ENCODE peak calls at places on chromosomes 6 and 20, in ten cellular contexts. One of them, this sample, is unnamed. For H3K27me3, the result is how much of the 10 kb centered on the place peaks cover.

GRCh38 chr6:131844243-131844841 is 36.5 kb downstream of the ENPP1 start:
- DNase-seq in body of pancreas: no peak
- DNase-seq in IMR-90: peak
- DNase-seq in adrenal gland: no peak
- DNase-seq in transverse colon: no peak
- DNase-seq in CD4-positive, alpha-beta memory T cell: no peak
- DNase-seq in mammary epithelial cell: no peak
- DNase-seq in mesenchymal stem cell: peak
- DNase-seq in CD4-positive, CD25-positive, alpha-beta regulatory T cell: no peak
- DNase-seq in tibial nerve: no peak
- DNase-seq in this sample: peak

GRCh38 chr20:44491635-44492395 is 16.1 kb downstream of the TTPAL start:
- DNase-seq in body of pancreas: no peak
- DNase-seq in IMR-90: peak
- DNase-seq in adrenal gland: peak
- DNase-seq in transverse colon: peak
- DNase-seq in CD4-positive, alpha-beta memory T cell: no peak
- DNase-seq in mammary epithelial cell: no peak
- DNase-seq in mesenchymal stem cell: peak
- DNase-seq in CD4-positive, CD25-positive, alpha-beta regulatory T cell: no peak
- DNase-seq in tibial nerve: peak
- DNase-seq in this sample: no peak

GRCh38 chr20:22430154-22430745 is 154.1 kb downstream of the FOXA2 start:
- DNase-seq in body of pancreas: no peak
- DNase-seq in IMR-90: no peak
- DNase-seq in adrenal gland: no peak
- DNase-seq in transverse colon: no peak
- DNase-seq in CD4-positive, alpha-beta memory T cell: no peak
- DNase-seq in mammary epithelial cell: no peak
- DNase-seq in mesenchymal stem cell: no peak
- DNase-seq in CD4-positive, CD25-positive, alpha-beta regulatory T cell: no peak
- DNase-seq in tibial nerve: no peak
- DNase-seq in this sample: peak

GRCh38 chr6:45855642-45856408 is 159.8 kb downstream of the CLIC5 start:
- DNase-seq in body of pancreas: no peak
- DNase-seq in IMR-90: no peak
- DNase-seq in adrenal gland: no peak
- DNase-seq in transverse colon: no peak
- DNase-seq in CD4-positive, alpha-beta memory T cell: no peak
- DNase-seq in mammary epithelial cell: no peak
- DNase-seq in mesenchymal stem cell: no peak
- DNase-seq in CD4-positive, CD25-positive, alpha-beta regulatory T cell: no peak
- DNase-seq in tibial nerve: peak
- DNase-seq in this sample: no peak

GRCh38 chr6:48068326-48069191 is 42.4 kb downstream of the PTCHD4 start:
- DNase-seq in body of pancreas: no peak
- DNase-seq in IMR-90: no peak
- DNase-seq in adrenal gland: no peak
- DNase-seq in transverse colon: no peak
- DNase-seq in CD4-positive, alpha-beta memory T cell: no peak
- DNase-seq in mammary epithelial cell: no peak
- DNase-seq in mesenchymal stem cell: peak
- DNase-seq in CD4-positive, CD25-positive, alpha-beta regulatory T cell: no peak
- DNase-seq in tibial nerve: no peak
- DNase-seq in this sample: peak

GRCh38 chr6:43890197-43891062 is 120.4 kb downstream of the VEGFA start:
- DNase-seq in body of pancreas: no peak
- DNase-seq in IMR-90: no peak
- DNase-seq in adrenal gland: no peak
- DNase-seq in transverse colon: no peak
- DNase-seq in CD4-positive, alpha-beta memory T cell: no peak
- DNase-seq in mammary epithelial cell: no peak
- DNase-seq in mesenchymal stem cell: no peak
- DNase-seq in CD4-positive, CD25-positive, alpha-beta regulatory T cell: no peak
- DNase-seq in tibial nerve: no peak
- DNase-seq in this sample: no peak

GRCh38 chr20:53980101-53980500 is 90.3 kb downstream of the BCAS1 start:
- DNase-seq in body of pancreas: no peak
- DNase-seq in IMR-90: no peak
- DNase-seq in adrenal gland: no peak
- DNase-seq in transverse colon: no peak
- DNase-seq in CD4-positive, alpha-beta memory T cell: no peak
- DNase-seq in mammary epithelial cell: no peak
- DNase-seq in mesenchymal stem cell: no peak
- DNase-seq in CD4-positive, CD25-positive, alpha-beta regulatory T cell: no peak
- DNase-seq in tibial nerve: no peak
- DNase-seq in this sample: no peak

GRCh38 chr6:99607416-99608036 is 893 bp downstream of the PRDM13 start:
- DNase-seq in body of pancreas: no peak
- DNase-seq in IMR-90: no peak
- DNase-seq in adrenal gland: no peak
- DNase-seq in transverse colon: no peak
- DNase-seq in CD4-positive, alpha-beta memory T cell: no peak
- DNase-seq in mammary epithelial cell: no peak
- DNase-seq in mesenchymal stem cell: no peak
- DNase-seq in CD4-positive, CD25-positive, alpha-beta regulatory T cell: no peak
- DNase-seq in tibial nerve: no peak
- DNase-seq in this sample: no peak

GRCh38 chr6:37021356-37022129 is 16.1 kb downstream of the FGD2 start:
- DNase-seq in body of pancreas: no peak
- DNase-seq in IMR-90: peak
- DNase-seq in adrenal gland: peak
- DNase-seq in transverse colon: peak
- DNase-seq in CD4-positive, alpha-beta memory T cell: peak
- DNase-seq in mammary epithelial cell: peak
- DNase-seq in mesenchymal stem cell: peak
- DNase-seq in CD4-positive, CD25-positive, alpha-beta regulatory T cell: peak
- DNase-seq in tibial nerve: no peak
- DNase-seq in this sample: peak

GRCh38 chr6:168026925-168027324 is 29.5 kb downstream of the KIF25 start:
- DNase-seq in body of pancreas: no peak
- DNase-seq in IMR-90: no peak
- DNase-seq in adrenal gland: no peak
- DNase-seq in transverse colon: no peak
- DNase-seq in CD4-positive, alpha-beta memory T cell: no peak
- DNase-seq in mammary epithelial cell: no peak
- DNase-seq in mesenchymal stem cell: no peak
- DNase-seq in CD4-positive, CD25-positive, alpha-beta regulatory T cell: no peak
- DNase-seq in tibial nerve: no peak
- DNase-seq in this sample: no peak

GRCh38 chr6:42441661-42442081 is 10.1 kb downstream of the TRERF1 start:
- DNase-seq in body of pancreas: no peak
- DNase-seq in IMR-90: peak
- DNase-seq in adrenal gland: peak
- DNase-seq in transverse colon: no peak
- DNase-seq in CD4-positive, alpha-beta memory T cell: no peak
- DNase-seq in mammary epithelial cell: no peak
- DNase-seq in mesenchymal stem cell: peak
- DNase-seq in CD4-positive, CD25-positive, alpha-beta regulatory T cell: no peak
- DNase-seq in tibial nerve: no peak
- DNase-seq in this sample: peak

GRCh38 chr6:41466437-41466990 is 79.7 kb upstream of the FOXP4 start:
- DNase-seq in body of pancreas: no peak
- DNase-seq in IMR-90: no peak
- DNase-seq in adrenal gland: no peak
- DNase-seq in transverse colon: no peak
- DNase-seq in CD4-positive, alpha-beta memory T cell: no peak
- DNase-seq in mammary epithelial cell: no peak
- DNase-seq in mesenchymal stem cell: no peak
- DNase-seq in CD4-positive, CD25-positive, alpha-beta regulatory T cell: no peak
- DNase-seq in tibial nerve: no peak
- DNase-seq in this sample: no peak

GRCh38 chr6:75219213-75219612 is 13.4 kb upstream of the COL12A1 start:
- DNase-seq in body of pancreas: no peak
- DNase-seq in IMR-90: peak
- DNase-seq in adrenal gland: no peak
- DNase-seq in transverse colon: no peak
- DNase-seq in CD4-positive, alpha-beta memory T cell: no peak
- DNase-seq in mammary epithelial cell: no peak
- DNase-seq in mesenchymal stem cell: no peak
- DNase-seq in CD4-positive, CD25-positive, alpha-beta regulatory T cell: no peak
- DNase-seq in tibial nerve: no peak
- DNase-seq in this sample: no peak

GRCh38 chr20:54149765-54150264 is 24.0 kb downstream of the CYP24A1 start:
- DNase-seq in body of pancreas: no peak
- DNase-seq in IMR-90: no peak
- DNase-seq in adrenal gland: no peak
- DNase-seq in transverse colon: no peak
- DNase-seq in CD4-positive, alpha-beta memory T cell: no peak
- DNase-seq in mammary epithelial cell: no peak
- DNase-seq in mesenchymal stem cell: no peak
- DNase-seq in CD4-positive, CD25-positive, alpha-beta regulatory T cell: no peak
- DNase-seq in tibial nerve: no peak
- DNase-seq in this sample: no peak

GRCh38 chr6:31336872-31337496 is 20.0 kb downstream of the HLA-B start:
- DNase-seq in body of pancreas: no peak
- DNase-seq in IMR-90: no peak
- DNase-seq in adrenal gland: no peak
- DNase-seq in transverse colon: no peak
- DNase-seq in CD4-positive, alpha-beta memory T cell: no peak
- DNase-seq in mammary epithelial cell: peak
- DNase-seq in mesenchymal stem cell: no peak
- DNase-seq in CD4-positive, CD25-positive, alpha-beta regulatory T cell: no peak
- DNase-seq in tibial nerve: no peak
- DNase-seq in this sample: no peak

GRCh38 chr6:22221211-22221610 is 75.6 kb downstream of the PRL start:
- DNase-seq in body of pancreas: no peak
- DNase-seq in IMR-90: peak
- DNase-seq in adrenal gland: no peak
- DNase-seq in transverse colon: no peak
- DNase-seq in CD4-positive, alpha-beta memory T cell: no peak
- DNase-seq in mammary epithelial cell: peak
- DNase-seq in mesenchymal stem cell: no peak
- DNase-seq in CD4-positive, CD25-positive, alpha-beta regulatory T cell: no peak
- DNase-seq in tibial nerve: no peak
- DNase-seq in this sample: no peak

GRCh38 chr6:155328539-155329459 is 14.5 kb upstream of the TFB1M start:
- DNase-seq in body of pancreas: peak
- DNase-seq in IMR-90: peak
- DNase-seq in adrenal gland: no peak
- DNase-seq in transverse colon: peak
- DNase-seq in CD4-positive, alpha-beta memory T cell: no peak
- DNase-seq in mammary epithelial cell: no peak
- DNase-seq in mesenchymal stem cell: no peak
- DNase-seq in CD4-positive, CD25-positive, alpha-beta regulatory T cell: no peak
- DNase-seq in tibial nerve: no peak
- DNase-seq in this sample: no peak

GRCh38 chr6:3310710-3311109 is 52.0 kb downstream of the PSMG4 start:
- DNase-seq in body of pancreas: no peak
- DNase-seq in IMR-90: no peak
- DNase-seq in adrenal gland: no peak
- DNase-seq in transverse colon: no peak
- DNase-seq in CD4-positive, alpha-beta memory T cell: no peak
- DNase-seq in mammary epithelial cell: peak
- DNase-seq in mesenchymal stem cell: no peak
- DNase-seq in CD4-positive, CD25-positive, alpha-beta regulatory T cell: no peak
- DNase-seq in tibial nerve: no peak
- DNase-seq in this sample: no peak

GRCh38 chr20:36407196-36407733 is 101.1 kb downstream of the DLGAP4 start:
- DNase-seq in body of pancreas: no peak
- DNase-seq in IMR-90: peak
- DNase-seq in adrenal gland: no peak
- DNase-seq in transverse colon: no peak
- DNase-seq in CD4-positive, alpha-beta memory T cell: no peak
- DNase-seq in mammary epithelial cell: peak
- DNase-seq in mesenchymal stem cell: peak
- DNase-seq in CD4-positive, CD25-positive, alpha-beta regulatory T cell: no peak
- DNase-seq in tibial nerve: no peak
- DNase-seq in this sample: peak

GRCh38 chr6:158334534-158334933 is 22.3 kb downstream of the TULP4 start:
- DNase-seq in body of pancreas: no peak
- DNase-seq in IMR-90: no peak
- DNase-seq in adrenal gland: no peak
- DNase-seq in transverse colon: no peak
- DNase-seq in CD4-positive, alpha-beta memory T cell: no peak
- DNase-seq in mammary epithelial cell: no peak
- DNase-seq in mesenchymal stem cell: no peak
- DNase-seq in CD4-positive, CD25-positive, alpha-beta regulatory T cell: no peak
- DNase-seq in tibial nerve: no peak
- DNase-seq in this sample: no peak
- H3K4me3 ChIP-seq in body of pancreas: no peak
- H3K4me3 ChIP-seq in IMR-90: no peak
- H3K4me3 ChIP-seq in adrenal gland: no peak
- H3K4me3 ChIP-seq in transverse colon: no peak
- H3K4me3 ChIP-seq in CD4-positive, alpha-beta memory T cell: no peak
- H3K4me3 ChIP-seq in mammary epithelial cell: no peak
- H3K4me3 ChIP-seq in mesenchymal stem cell: no peak
- H3K4me3 ChIP-seq in CD4-positive, CD25-positive, alpha-beta regulatory T cell: no peak
- H3K4me3 ChIP-seq in tibial nerve: no peak
- H3K4me3 ChIP-seq in this sample: no peak

GRCh38 chr6:89409461-89410035 is 2.5 kb downstream of the RRAGD start:
- DNase-seq in body of pancreas: no peak
- DNase-seq in IMR-90: no peak
- DNase-seq in adrenal gland: no peak
- DNase-seq in transverse colon: no peak
- DNase-seq in CD4-positive, alpha-beta memory T cell: no peak
- DNase-seq in mammary epithelial cell: no peak
- DNase-seq in mesenchymal stem cell: no peak
- DNase-seq in CD4-positive, CD25-positive, alpha-beta regulatory T cell: no peak
- DNase-seq in tibial nerve: no peak
- DNase-seq in this sample: peak
- H3K27me3 ChIP-seq in body of pancreas: under half
- H3K27me3 ChIP-seq in IMR-90: half or more
- H3K27me3 ChIP-seq in adrenal gland: under half
- H3K27me3 ChIP-seq in transverse colon: under half
- H3K27me3 ChIP-seq in CD4-positive, alpha-beta memory T cell: under half
- H3K27me3 ChIP-seq in mammary epithelial cell: under half
- H3K27me3 ChIP-seq in mesenchymal stem cell: half or more
- H3K27me3 ChIP-seq in CD4-positive, CD25-positive, alpha-beta regulatory T cell: under half
- H3K27me3 ChIP-seq in tibial nerve: under half
- H3K27me3 ChIP-seq in this sample: under half

DNA sequence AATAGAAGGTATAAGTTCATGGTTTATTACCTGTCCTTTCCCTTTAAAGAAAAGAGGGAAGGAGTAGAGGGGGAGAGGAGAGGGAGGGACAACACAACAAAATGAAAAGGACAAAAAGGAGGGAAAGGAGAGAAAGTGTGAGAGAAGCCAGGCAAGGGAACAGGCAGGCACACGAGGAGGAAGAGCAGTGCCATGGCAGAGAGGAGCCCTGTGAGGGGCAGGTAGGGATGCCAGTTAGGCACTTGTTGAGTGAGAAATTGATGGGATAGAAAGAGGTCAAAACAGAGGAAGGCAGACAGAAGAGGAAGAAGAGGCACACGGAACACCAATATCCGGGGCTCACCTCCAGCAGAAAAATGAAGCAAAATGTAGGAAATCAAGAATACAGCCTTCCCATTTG is 42.5 kb downstream of the TNFAIP3 start:
- DNase-seq in body of pancreas: no peak
- DNase-seq in IMR-90: no peak
- DNase-seq in adrenal gland: no peak
- DNase-seq in transverse colon: no peak
- DNase-seq in CD4-positive, alpha-beta memory T cell: no peak
- DNase-seq in mammary epithelial cell: no peak
- DNase-seq in mesenchymal stem cell: no peak
- DNase-seq in CD4-positive, CD25-positive, alpha-beta regulatory T cell: no peak
- DNase-seq in tibial nerve: no peak
- DNase-seq in this sample: no peak
- H3K4me3 ChIP-seq in body of pancreas: no peak
- H3K4me3 ChIP-seq in IMR-90: no peak
- H3K4me3 ChIP-seq in adrenal gland: no peak
- H3K4me3 ChIP-seq in transverse colon: no peak
- H3K4me3 ChIP-seq in CD4-positive, alpha-beta memory T cell: no peak
- H3K4me3 ChIP-seq in mammary epithelial cell: no peak
- H3K4me3 ChIP-seq in mesenchymal stem cell: no peak
- H3K4me3 ChIP-seq in CD4-positive, CD25-positive, alpha-beta regulatory T cell: no peak
- H3K4me3 ChIP-seq in tibial nerve: no peak
- H3K4me3 ChIP-seq in this sample: no peak

GRCh38 chr20:52447232-52447566 is 255.6 kb upstream of the ZFP64 start:
- DNase-seq in body of pancreas: no peak
- DNase-seq in IMR-90: peak
- DNase-seq in adrenal gland: peak
- DNase-seq in transverse colon: no peak
- DNase-seq in CD4-positive, alpha-beta memory T cell: no peak
- DNase-seq in mammary epithelial cell: no peak
- DNase-seq in mesenchymal stem cell: no peak
- DNase-seq in CD4-positive, CD25-positive, alpha-beta regulatory T cell: no peak
- DNase-seq in tibial nerve: no peak
- DNase-seq in this sample: no peak
- H3K27me3 ChIP-seq in body of pancreas: under half
- H3K27me3 ChIP-seq in IMR-90: under half
- H3K27me3 ChIP-seq in adrenal gland: under half
- H3K27me3 ChIP-seq in transverse colon: under half
- H3K27me3 ChIP-seq in CD4-positive, alpha-beta memory T cell: under half
- H3K27me3 ChIP-seq in mammary epithelial cell: under half
- H3K27me3 ChIP-seq in mesenchymal stem cell: under half
- H3K27me3 ChIP-seq in CD4-positive, CD25-positive, alpha-beta regulatory T cell: under half
- H3K27me3 ChIP-seq in tibial nerve: under half
- H3K27me3 ChIP-seq in this sample: under half

This sample was measured in cardiac muscle cell.